ENCODE peak calls at places on chromosome 7, in eight cellular contexts. One of them, this sample, is unnamed.
A peak's percentile ranks its signal among the peaks of the same experiment; 100 is the strongest.

GRCh38 chr7:156950381-156950858 is 908 bp downstream of the NOM1 start:
- DNase-seq in NCI-H1417: no peak
- DNase-seq in naive thymus-derived CD8-positive, alpha-beta T cell: no peak
- DNase-seq in stimulated activated CD4-positive, alpha-beta T cell treated with anti-CD3 and anti-CD28 coated beads, Interleukin-2, amount 100 ng/mL, for 48 hours: no peak
- DNase-seq in PC-9: no peak
- DNase-seq in MM.1S: no peak
- DNase-seq in colonic mucosa: no peak
- DNase-seq in AG08396: no peak
- DNase-seq in this sample: no peak

GRCh38 chr7:41809081-41809480 is 106.2 kb upstream of the INHBA start:
- DNase-seq in NCI-H1417: no peak
- DNase-seq in MM.1S: no peak
- DNase-seq in colonic mucosa: no peak
- DNase-seq in PC-9: no peak
- DNase-seq in stimulated activated CD4-positive, alpha-beta T cell treated with anti-CD3 and anti-CD28 coated beads, Interleukin-2, amount 100 ng/mL, for 48 hours: no peak
- DNase-seq in AG08396: no peak
- DNase-seq in naive thymus-derived CD8-positive, alpha-beta T cell: no peak
- DNase-seq in this sample: no peak

GRCh38 chr7:98836811-98837631 is 32.8 kb downstream of the TMEM130 start:
- DNase-seq in naive thymus-derived CD8-positive, alpha-beta T cell: no peak
- DNase-seq in colonic mucosa: peak; percentile 33
- DNase-seq in PC-9: no peak
- DNase-seq in NCI-H1417: peak; percentile 66
- DNase-seq in stimulated activated CD4-positive, alpha-beta T cell treated with anti-CD3 and anti-CD28 coated beads, Interleukin-2, amount 100 ng/mL, for 48 hours: peak; percentile 21
- DNase-seq in MM.1S: peak; percentile 28
- DNase-seq in AG08396: no peak
- DNase-seq in this sample: peak; percentile 20

GRCh38 chr7:74199551-74200355 is 10.1 kb upstream of the LAT2 start:
- DNase-seq in naive thymus-derived CD8-positive, alpha-beta T cell: no peak
- DNase-seq in NCI-H1417: no peak
- DNase-seq in AG08396: no peak
- DNase-seq in stimulated activated CD4-positive, alpha-beta T cell treated with anti-CD3 and anti-CD28 coated beads, Interleukin-2, amount 100 ng/mL, for 48 hours: no peak
- DNase-seq in colonic mucosa: no peak
- DNase-seq in PC-9: peak; percentile 61
- DNase-seq in MM.1S: no peak
- DNase-seq in this sample: peak; percentile 49

GRCh38 chr7:110943686-110944350 is 147.1 kb upstream of the LRRN3 start:
- DNase-seq in NCI-H1417: no peak
- DNase-seq in AG08396: peak; percentile 15
- DNase-seq in colonic mucosa: no peak
- DNase-seq in naive thymus-derived CD8-positive, alpha-beta T cell: no peak
- DNase-seq in PC-9: no peak
- DNase-seq in MM.1S: no peak
- DNase-seq in stimulated activated CD4-positive, alpha-beta T cell treated with anti-CD3 and anti-CD28 coated beads, Interleukin-2, amount 100 ng/mL, for 48 hours: no peak
- DNase-seq in this sample: no peak

GRCh38 chr7:33494473-33494872 is 365.1 kb downstream of the BBS9 start:
- DNase-seq in stimulated activated CD4-positive, alpha-beta T cell treated with anti-CD3 and anti-CD28 coated beads, Interleukin-2, amount 100 ng/mL, for 48 hours: no peak
- DNase-seq in PC-9: no peak
- DNase-seq in AG08396: no peak
- DNase-seq in colonic mucosa: no peak
- DNase-seq in MM.1S: no peak
- DNase-seq in naive thymus-derived CD8-positive, alpha-beta T cell: no peak
- DNase-seq in NCI-H1417: no peak
- DNase-seq in this sample: no peak

GRCh38 chr7:2870471-2870941 is 26.4 kb upstream of the GNA12 start:
- DNase-seq in stimulated activated CD4-positive, alpha-beta T cell treated with anti-CD3 and anti-CD28 coated beads, Interleukin-2, amount 100 ng/mL, for 48 hours: no peak
- DNase-seq in NCI-H1417: peak; percentile 16
- DNase-seq in colonic mucosa: peak; percentile 67
- DNase-seq in MM.1S: no peak
- DNase-seq in PC-9: peak; percentile 48
- DNase-seq in naive thymus-derived CD8-positive, alpha-beta T cell: peak; percentile 38
- DNase-seq in AG08396: peak; percentile 56
- DNase-seq in this sample: no peak

GRCh38 chr7:48033922-48034321 is 1.4 kb upstream of the C7orf57 start:
- DNase-seq in stimulated activated CD4-positive, alpha-beta T cell treated with anti-CD3 and anti-CD28 coated beads, Interleukin-2, amount 100 ng/mL, for 48 hours: no peak
- DNase-seq in PC-9: no peak
- DNase-seq in AG08396: no peak
- DNase-seq in colonic mucosa: no peak
- DNase-seq in naive thymus-derived CD8-positive, alpha-beta T cell: no peak
- DNase-seq in NCI-H1417: no peak
- DNase-seq in MM.1S: no peak
- DNase-seq in this sample: no peak

GRCh38 chr7:17304926-17305325 is 6.5 kb downstream of the AHR start:
- DNase-seq in naive thymus-derived CD8-positive, alpha-beta T cell: no peak
- DNase-seq in NCI-H1417: no peak
- DNase-seq in stimulated activated CD4-positive, alpha-beta T cell treated with anti-CD3 and anti-CD28 coated beads, Interleukin-2, amount 100 ng/mL, for 48 hours: no peak
- DNase-seq in colonic mucosa: no peak
- DNase-seq in AG08396: peak; percentile 32
- DNase-seq in MM.1S: no peak
- DNase-seq in PC-9: peak; percentile 97
- DNase-seq in this sample: peak; percentile 96

GRCh38 chr7:69812756-69813155 is 214.5 kb downstream of the AUTS2 start:
- DNase-seq in NCI-H1417: peak; percentile 54
- DNase-seq in colonic mucosa: no peak
- DNase-seq in PC-9: no peak
- DNase-seq in MM.1S: no peak
- DNase-seq in naive thymus-derived CD8-positive, alpha-beta T cell: no peak
- DNase-seq in AG08396: no peak
- DNase-seq in stimulated activated CD4-positive, alpha-beta T cell treated with anti-CD3 and anti-CD28 coated beads, Interleukin-2, amount 100 ng/mL, for 48 hours: no peak
- DNase-seq in this sample: no peak

GRCh38 chr7:34091330-34091917 is 186.1 kb downstream of the BMPER start:
- DNase-seq in colonic mucosa: peak; percentile 31
- DNase-seq in AG08396: peak; percentile 34
- DNase-seq in stimulated activated CD4-positive, alpha-beta T cell treated with anti-CD3 and anti-CD28 coated beads, Interleukin-2, amount 100 ng/mL, for 48 hours: no peak
- DNase-seq in PC-9: no peak
- DNase-seq in NCI-H1417: peak; percentile 14
- DNase-seq in naive thymus-derived CD8-positive, alpha-beta T cell: no peak
- DNase-seq in MM.1S: peak; percentile 59
- DNase-seq in this sample: peak; percentile 34

GRCh38 chr7:36208997-36209813 is 56.2 kb downstream of the EEPD1 start:
- DNase-seq in NCI-H1417: no peak
- DNase-seq in MM.1S: no peak
- DNase-seq in naive thymus-derived CD8-positive, alpha-beta T cell: peak; percentile 8
- DNase-seq in colonic mucosa: no peak
- DNase-seq in stimulated activated CD4-positive, alpha-beta T cell treated with anti-CD3 and anti-CD28 coated beads, Interleukin-2, amount 100 ng/mL, for 48 hours: no peak
- DNase-seq in PC-9: peak; percentile 68
- DNase-seq in AG08396: no peak
- DNase-seq in this sample: no peak

GRCh38 chr7:151079199-151079910 is 1.3 kb downstream of the FASTK start:
- DNase-seq in colonic mucosa: no peak
- DNase-seq in PC-9: no peak
- DNase-seq in stimulated activated CD4-positive, alpha-beta T cell treated with anti-CD3 and anti-CD28 coated beads, Interleukin-2, amount 100 ng/mL, for 48 hours: no peak
- DNase-seq in naive thymus-derived CD8-positive, alpha-beta T cell: no peak
- DNase-seq in AG08396: no peak
- DNase-seq in NCI-H1417: no peak
- DNase-seq in MM.1S: no peak
- DNase-seq in this sample: no peak

GRCh38 chr7:26085771-26086170 is 66.2 kb upstream of the NFE2L3 start:
- DNase-seq in AG08396: no peak
- DNase-seq in stimulated activated CD4-positive, alpha-beta T cell treated with anti-CD3 and anti-CD28 coated beads, Interleukin-2, amount 100 ng/mL, for 48 hours: no peak
- DNase-seq in naive thymus-derived CD8-positive, alpha-beta T cell: no peak
- DNase-seq in colonic mucosa: no peak
- DNase-seq in MM.1S: no peak
- DNase-seq in PC-9: no peak
- DNase-seq in NCI-H1417: no peak
- DNase-seq in this sample: no peak

GRCh38 chr7:93558705-93559614 is 15.6 kb downstream of the CALCR start:
- DNase-seq in NCI-H1417: no peak
- DNase-seq in naive thymus-derived CD8-positive, alpha-beta T cell: no peak
- DNase-seq in colonic mucosa: no peak
- DNase-seq in stimulated activated CD4-positive, alpha-beta T cell treated with anti-CD3 and anti-CD28 coated beads, Interleukin-2, amount 100 ng/mL, for 48 hours: no peak
- DNase-seq in AG08396: no peak
- DNase-seq in MM.1S: no peak
- DNase-seq in PC-9: peak; percentile 49
- DNase-seq in this sample: no peak

GRCh38 chr7:158052381-158053095 is 535.1 kb downstream of the PTPRN2 start:
- DNase-seq in MM.1S: no peak
- DNase-seq in colonic mucosa: no peak
- DNase-seq in stimulated activated CD4-positive, alpha-beta T cell treated with anti-CD3 and anti-CD28 coated beads, Interleukin-2, amount 100 ng/mL, for 48 hours: no peak
- DNase-seq in PC-9: no peak
- DNase-seq in NCI-H1417: no peak
- DNase-seq in AG08396: no peak
- DNase-seq in naive thymus-derived CD8-positive, alpha-beta T cell: no peak
- DNase-seq in this sample: no peak

GRCh38 chr7:77199008-77199966 is at the start of gene FGL2:
- DNase-seq in PC-9: no peak
- DNase-seq in MM.1S: peak; percentile 60
- DNase-seq in NCI-H1417: no peak
- DNase-seq in AG08396: peak; percentile 22
- DNase-seq in naive thymus-derived CD8-positive, alpha-beta T cell: peak; percentile 38
- DNase-seq in colonic mucosa: peak; percentile 70
- DNase-seq in stimulated activated CD4-positive, alpha-beta T cell treated with anti-CD3 and anti-CD28 coated beads, Interleukin-2, amount 100 ng/mL, for 48 hours: no peak
- DNase-seq in this sample: no peak

GRCh38 chr7:65980478-65981250 is 1.3 kb downstream of the GUSB start:
- DNase-seq in AG08396: no peak
- DNase-seq in stimulated activated CD4-positive, alpha-beta T cell treated with anti-CD3 and anti-CD28 coated beads, Interleukin-2, amount 100 ng/mL, for 48 hours: peak; percentile 38
- DNase-seq in MM.1S: peak; percentile 72
- DNase-seq in PC-9: no peak
- DNase-seq in naive thymus-derived CD8-positive, alpha-beta T cell: peak; percentile 42
- DNase-seq in colonic mucosa: peak; percentile 50
- DNase-seq in NCI-H1417: no peak
- DNase-seq in this sample: no peak

GRCh38 chr7:50454968-50455367 is 4.8 kb upstream of the FIGNL1 start:
- DNase-seq in PC-9: no peak
- DNase-seq in colonic mucosa: peak; percentile 32
- DNase-seq in naive thymus-derived CD8-positive, alpha-beta T cell: no peak
- DNase-seq in NCI-H1417: no peak
- DNase-seq in AG08396: no peak
- DNase-seq in MM.1S: no peak
- DNase-seq in stimulated activated CD4-positive, alpha-beta T cell treated with anti-CD3 and anti-CD28 coated beads, Interleukin-2, amount 100 ng/mL, for 48 hours: no peak
- DNase-seq in this sample: no peak

GRCh38 chr7:98193474-98194180 is 17.6 kb upstream of the BHLHA15 start:
- DNase-seq in naive thymus-derived CD8-positive, alpha-beta T cell: no peak
- DNase-seq in MM.1S: no peak
- DNase-seq in PC-9: no peak
- DNase-seq in colonic mucosa: no peak
- DNase-seq in NCI-H1417: no peak
- DNase-seq in stimulated activated CD4-positive, alpha-beta T cell treated with anti-CD3 and anti-CD28 coated beads, Interleukin-2, amount 100 ng/mL, for 48 hours: no peak
- DNase-seq in AG08396: no peak
- DNase-seq in this sample: no peak

GRCh38 chr7:150382123-150382843 is 3.2 kb downstream of the ZNF775 start:
- DNase-seq in MM.1S: peak; percentile 80
- DNase-seq in stimulated activated CD4-positive, alpha-beta T cell treated with anti-CD3 and anti-CD28 coated beads, Interleukin-2, amount 100 ng/mL, for 48 hours: no peak
- DNase-seq in NCI-H1417: no peak
- DNase-seq in AG08396: no peak
- DNase-seq in colonic mucosa: peak; percentile 72
- DNase-seq in PC-9: no peak
- DNase-seq in naive thymus-derived CD8-positive, alpha-beta T cell: no peak
- DNase-seq in this sample: no peak

GRCh38 chr7:115475774-115476407 is 554.0 kb downstream of the MDFIC start:
- DNase-seq in AG08396: no peak
- DNase-seq in colonic mucosa: peak; percentile 23
- DNase-seq in MM.1S: no peak
- DNase-seq in stimulated activated CD4-positive, alpha-beta T cell treated with anti-CD3 and anti-CD28 coated beads, Interleukin-2, amount 100 ng/mL, for 48 hours: no peak
- DNase-seq in PC-9: no peak
- DNase-seq in NCI-H1417: no peak
- DNase-seq in naive thymus-derived CD8-positive, alpha-beta T cell: no peak
- DNase-seq in this sample: no peak

GRCh38 chr7:92740713-92741126 is 95.7 kb downstream of the CDK6 start:
- DNase-seq in colonic mucosa: no peak
- DNase-seq in AG08396: peak; percentile 44
- DNase-seq in PC-9: peak; percentile 94
- DNase-seq in NCI-H1417: no peak
- DNase-seq in stimulated activated CD4-positive, alpha-beta T cell treated with anti-CD3 and anti-CD28 coated beads, Interleukin-2, amount 100 ng/mL, for 48 hours: no peak
- DNase-seq in naive thymus-derived CD8-positive, alpha-beta T cell: no peak
- DNase-seq in MM.1S: no peak
- DNase-seq in this sample: no peak

GRCh38 chr7:34036069-34036920 is 131.0 kb downstream of the BMPER start:
- DNase-seq in MM.1S: no peak
- DNase-seq in colonic mucosa: peak; percentile 90
- DNase-seq in NCI-H1417: no peak
- DNase-seq in stimulated activated CD4-positive, alpha-beta T cell treated with anti-CD3 and anti-CD28 coated beads, Interleukin-2, amount 100 ng/mL, for 48 hours: no peak
- DNase-seq in PC-9: peak; percentile 58
- DNase-seq in naive thymus-derived CD8-positive, alpha-beta T cell: no peak
- DNase-seq in AG08396: no peak
- DNase-seq in this sample: peak; percentile 89

GRCh38 chr7:30470783-30471182 is 7.8 kb downstream of the NOD1 start:
- DNase-seq in AG08396: peak; percentile 46
- DNase-seq in colonic mucosa: peak; percentile 57
- DNase-seq in NCI-H1417: peak; percentile 84
- DNase-seq in naive thymus-derived CD8-positive, alpha-beta T cell: no peak
- DNase-seq in MM.1S: no peak
- DNase-seq in PC-9: no peak
- DNase-seq in stimulated activated CD4-positive, alpha-beta T cell treated with anti-CD3 and anti-CD28 coated beads, Interleukin-2, amount 100 ng/mL, for 48 hours: no peak
- DNase-seq in this sample: no peak

GRCh38 chr7:18894155-18894554 is 223.3 kb downstream of the TWIST1 start:
- DNase-seq in AG08396: no peak
- DNase-seq in colonic mucosa: no peak
- DNase-seq in naive thymus-derived CD8-positive, alpha-beta T cell: no peak
- DNase-seq in MM.1S: no peak
- DNase-seq in stimulated activated CD4-positive, alpha-beta T cell treated with anti-CD3 and anti-CD28 coated beads, Interleukin-2, amount 100 ng/mL, for 48 hours: no peak
- DNase-seq in PC-9: no peak
- DNase-seq in NCI-H1417: no peak
- DNase-seq in this sample: no peak

GRCh38 chr7:132161976-132162375 is 414.3 kb downstream of the PLXNA4 start:
- DNase-seq in AG08396: no peak
- DNase-seq in naive thymus-derived CD8-positive, alpha-beta T cell: no peak
- DNase-seq in NCI-H1417: no peak
- DNase-seq in colonic mucosa: no peak
- DNase-seq in PC-9: no peak
- DNase-seq in stimulated activated CD4-positive, alpha-beta T cell treated with anti-CD3 and anti-CD28 coated beads, Interleukin-2, amount 100 ng/mL, for 48 hours: no peak
- DNase-seq in MM.1S: no peak
- DNase-seq in this sample: no peak

GRCh38 chr7:137439829-137440433 is 96.4 kb upstream of the PTN start:
- DNase-seq in AG08396: no peak
- DNase-seq in PC-9: no peak
- DNase-seq in colonic mucosa: no peak
- DNase-seq in MM.1S: no peak
- DNase-seq in naive thymus-derived CD8-positive, alpha-beta T cell: no peak
- DNase-seq in NCI-H1417: no peak
- DNase-seq in stimulated activated CD4-positive, alpha-beta T cell treated with anti-CD3 and anti-CD28 coated beads, Interleukin-2, amount 100 ng/mL, for 48 hours: no peak
- DNase-seq in this sample: no peak

GRCh38 chr7:582081-582835 is 62.6 kb upstream of the PDGFA start:
- DNase-seq in AG08396: no peak
- DNase-seq in MM.1S: no peak
- DNase-seq in colonic mucosa: no peak
- DNase-seq in stimulated activated CD4-positive, alpha-beta T cell treated with anti-CD3 and anti-CD28 coated beads, Interleukin-2, amount 100 ng/mL, for 48 hours: no peak
- DNase-seq in naive thymus-derived CD8-positive, alpha-beta T cell: no peak
- DNase-seq in NCI-H1417: no peak
- DNase-seq in PC-9: no peak
- DNase-seq in this sample: no peak

GRCh38 chr7:44056681-44057080 is 8.7 kb downstream of the PGAM2 start:
- DNase-seq in colonic mucosa: no peak
- DNase-seq in naive thymus-derived CD8-positive, alpha-beta T cell: no peak
- DNase-seq in MM.1S: no peak
- DNase-seq in PC-9: no peak
- DNase-seq in AG08396: no peak
- DNase-seq in NCI-H1417: no peak
- DNase-seq in stimulated activated CD4-positive, alpha-beta T cell treated with anti-CD3 and anti-CD28 coated beads, Interleukin-2, amount 100 ng/mL, for 48 hours: no peak
- DNase-seq in this sample: no peak

GRCh38 chr7:157792241-157792950 is 455.6 kb downstream of the DNAJB6 start:
- DNase-seq in AG08396: no peak
- DNase-seq in colonic mucosa: no peak
- DNase-seq in NCI-H1417: no peak
- DNase-seq in stimulated activated CD4-positive, alpha-beta T cell treated with anti-CD3 and anti-CD28 coated beads, Interleukin-2, amount 100 ng/mL, for 48 hours: no peak
- DNase-seq in naive thymus-derived CD8-positive, alpha-beta T cell: no peak
- DNase-seq in PC-9: no peak
- DNase-seq in MM.1S: no peak
- DNase-seq in this sample: no peak

This sample was measured in LoVo.